ENCODE peak calls at places on chromosome 13, in ten cellular contexts. B is endothelial cell of umbilical vein, V is transverse colon, Q is esophagus muscularis mucosa, W is HL-60, Y is H1, S is HCT116, U is spleen, A is breast epithelium, L is suprapubic skin. J is an unnamed sample.

GRCh38 chr13:38830442-38831045 is 143.7 kb downstream of the FREM2 start:
- DNase-seq in Q (no peak), U (no peak), V (no peak), W (no peak), B (no peak), L (no peak), Y (no peak), S (no peak), A (no peak), J (no peak)

GRCh38 chr13:60351326-60351725 is 45.7 kb upstream of the TDRD3 start:
- DNase-seq in Y (no peak), U (no peak), L (no peak), A (no peak), Q (no peak), V (no peak), W (no peak), B (peak), S (no peak), J (no peak)

GRCh38 chr13:77810430-77810829 is 108.2 kb downstream of the EDNRB start:
- DNase-seq in S (peak), Q (no peak), Y (no peak), U (no peak), W (peak), A (no peak), V (no peak), B (peak), L (no peak), J (no peak)

GRCh38 chr13:33258437-33259193 is 26.9 kb downstream of the STARD13 start:
- DNase-seq in Q (no peak), V (no peak), S (no peak), L (no peak), W (no peak), Y (no peak), U (no peak), B (no peak), A (no peak), J (no peak)

GRCh38 chr13:79679334-79679733 is 198.4 kb downstream of the NDFIP2 start:
- DNase-seq in Q (no peak), W (peak), L (peak), U (no peak), B (peak), V (peak), A (peak), Y (peak), S (peak), J (peak)

GRCh38 chr13:33218020-33218419 is 67.5 kb downstream of the STARD13 start:
- DNase-seq in W (no peak), B (no peak), L (no peak), Q (peak), Y (no peak), A (no peak), V (no peak), S (peak), U (no peak), J (no peak)

GRCh38 chr13:42876810-42877550 is 95.6 kb downstream of the FAM216B start:
- DNase-seq in V (no peak), Q (no peak), B (no peak), U (no peak), W (no peak), L (no peak), S (no peak), Y (no peak), A (no peak), J (no peak)

GRCh38 chr13:43200736-43201135 is 177.3 kb downstream of the DNAJC15 start:
- DNase-seq in A (no peak), W (no peak), L (no peak), V (no peak), Y (no peak), B (no peak), Q (peak), S (no peak), U (no peak), J (no peak)

GRCh38 chr13:98532254-98532653 is 44.7 kb downstream of the STK24 start:
- DNase-seq in V (no peak), W (no peak), Y (no peak), L (no peak), S (no peak), B (no peak), U (no peak), A (no peak), Q (no peak), J (no peak)

GRCh38 chr13:29743229-29743786 is 107.1 kb downstream of the UBL3 start:
- DNase-seq in Q (peak), L (peak), W (no peak), A (peak), V (peak), Y (no peak), S (no peak), B (peak), U (no peak), J (no peak)

GRCh38 chr13:46622918-46623256 is 69.9 kb downstream of the LRCH1 start:
- DNase-seq in U (no peak), W (no peak), L (peak), B (no peak), Q (no peak), V (peak), A (peak), Y (no peak), S (no peak), J (peak)

GRCh38 chr13:50299546-50300249 is 284.5 kb downstream of the KCNRG start:
- DNase-seq in V (no peak), L (no peak), U (no peak), A (no peak), Y (no peak), Q (no peak), B (no peak), S (no peak), W (no peak), J (no peak)

GRCh38 chr13:46181799-46182490 is at the start of gene LCP1:
- DNase-seq in L (no peak), Q (no peak), S (no peak), Y (no peak), U (peak), V (peak), A (peak), B (no peak), W (peak), J (no peak)

GRCh38 chr13:20272571-20273171 is 40.6 kb upstream of the GJB6 start:
- DNase-seq in V (no peak), Y (no peak), Q (peak), U (no peak), A (no peak), W (no peak), B (no peak), L (no peak), S (no peak), J (no peak)

GRCh38 chr13:109790951-109791605 is 4.7 kb upstream of the IRS2 start:
- DNase-seq in W (peak), Q (peak), S (no peak), B (peak), Y (no peak), A (no peak), U (no peak), L (no peak), V (peak), J (no peak)

GRCh38 chr13:76289558-76289957 is 596.6 kb downstream of the KCTD12 start:
- DNase-seq in V (no peak), W (no peak), B (no peak), U (no peak), S (no peak), Y (no peak), Q (no peak), A (no peak), L (no peak), J (no peak)

GRCh38 chr13:25930655-25931054 is 121.2 kb downstream of the SHISA2 start:
- DNase-seq in Q (no peak), U (no peak), Y (no peak), A (no peak), S (no peak), W (no peak), V (no peak), B (no peak), L (no peak), J (no peak)

GRCh38 chr13:28161370-28161769 is 23.0 kb downstream of the PAN3 start:
- DNase-seq in Q (no peak), A (no peak), Y (no peak), B (peak), U (no peak), L (no peak), V (peak), S (no peak), W (no peak), J (no peak)

GRCh38 chr13:32391101-32391620 is 36.8 kb downstream of the N4BP2L1 start:
- DNase-seq in U (no peak), Q (no peak), S (no peak), A (no peak), W (no peak), V (no peak), B (no peak), Y (no peak), L (no peak), J (no peak)

GRCh38 chr13:77330009-77330471 is 3.1 kb upstream of the MYCBP2 start:
- DNase-seq in W (no peak), A (no peak), L (no peak), U (no peak), Q (no peak), Y (no peak), V (no peak), B (peak), S (no peak), J (no peak)

GRCh38 chr13:45518525-45519235 is 53.9 kb downstream of the COG3 start:
- DNase-seq in S (no peak), V (no peak), U (no peak), A (no peak), Y (no peak), Q (no peak), L (no peak), B (peak), W (no peak), J (no peak)

GRCh38 chr13:79776538-79776937 is 295.6 kb downstream of the NDFIP2 start:
- DNase-seq in A (no peak), U (no peak), V (peak), L (no peak), B (no peak), W (peak), Y (no peak), Q (no peak), S (no peak), J (no peak)

GRCh38 chr13:84136582-84136981 is 254.3 kb upstream of the SLITRK1 start:
- DNase-seq in L (no peak), Q (no peak), W (no peak), B (no peak), A (no peak), U (no peak), Y (no peak), S (no peak), V (no peak), J (no peak)

GRCh38 chr13:38350114-38350617 is 515 bp downstream of the UFM1 start:
- DNase-seq in Y (no peak), L (peak), V (peak), W (no peak), U (peak), Q (no peak), S (peak), B (no peak), A (peak), J (no peak)

GRCh38 chr13:26957163-26957562 is 196.6 kb upstream of the GPR12 start:
- DNase-seq in W (no peak), L (no peak), U (no peak), Y (no peak), Q (no peak), A (no peak), S (no peak), V (no peak), B (no peak), J (no peak)

GRCh38 chr13:27355894-27356293 is 68.5 kb upstream of the GTF3A start:
- DNase-seq in V (no peak), L (no peak), A (no peak), Q (no peak), B (no peak), W (no peak), Y (no peak), S (no peak), U (no peak), J (no peak)

DNA sequence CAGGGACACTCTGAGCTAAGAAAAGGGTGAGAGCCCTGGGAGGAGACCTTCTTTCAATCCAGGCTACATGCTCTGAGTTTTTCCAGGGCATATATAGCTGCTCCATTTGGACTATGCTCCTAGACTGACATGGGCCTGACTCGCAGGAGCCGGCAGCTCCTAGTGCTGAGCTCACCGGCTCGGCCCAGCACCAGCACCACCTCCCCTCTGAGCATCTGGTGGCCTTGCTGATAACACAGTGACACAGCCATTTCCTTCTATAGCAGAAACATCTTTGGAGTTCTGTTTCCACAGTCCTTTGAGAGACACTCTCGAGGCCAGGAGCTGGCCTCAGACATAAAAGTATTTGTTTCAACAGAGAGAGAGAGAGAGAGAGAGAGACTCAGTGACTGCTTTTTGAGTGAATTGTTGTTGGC is 184.9 kb downstream of the TM9SF2 start:
- DNase-seq in S (no peak), B (no peak), Y (no peak), V (peak), Q (no peak), U (no peak), L (no peak), A (no peak), W (no peak), J (no peak)
- H3K27ac ChIP-seq in S (no peak), B (no peak), Y (peak), V (peak), Q (no peak), U (no peak), L (no peak), A (no peak), W (no peak), J (no peak)

GRCh38 chr13:34914416-34914815 is 27.7 kb upstream of the NBEA start:
- DNase-seq in V (no peak), S (no peak), W (no peak), Y (peak), Q (no peak), A (no peak), U (no peak), B (no peak), L (no peak), J (no peak)
- H3K4me3 ChIP-seq in V (no peak), S (no peak), W (no peak), Y (no peak), Q (no peak), A (no peak), U (no peak), B (no peak), L (no peak), J (no peak)

DNA sequence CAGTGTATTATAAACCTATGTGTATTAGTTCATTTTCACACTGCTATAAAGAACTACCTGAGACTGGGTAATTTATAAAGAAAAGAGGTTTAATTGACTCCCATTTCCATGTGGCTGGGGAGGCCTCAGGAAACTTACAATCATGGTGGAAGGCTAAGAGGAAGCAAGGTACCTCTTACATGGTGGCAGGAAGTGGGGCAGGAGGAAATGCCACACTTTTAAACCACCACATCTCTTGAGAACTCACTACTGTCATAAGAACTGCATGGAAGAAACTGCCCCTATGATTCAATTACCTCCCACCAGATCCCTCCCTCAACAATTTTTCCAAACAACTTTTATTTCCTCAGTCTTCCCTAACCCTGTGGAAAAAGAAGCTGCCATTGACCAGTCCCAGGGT is 14.5 kb upstream of the TPP2 start:
- DNase-seq in B (no peak), Q (no peak), L (no peak), A (no peak), U (no peak), W (no peak), Y (no peak), S (no peak), V (no peak), J (no peak)
- TF ChIP-seq POLR2AphosphoS5 in B (no peak), Q (no peak), L (no peak), A (no peak), U (no peak), W (no peak), Y (no peak), S (no peak), V (no peak), J (no peak)

DNA sequence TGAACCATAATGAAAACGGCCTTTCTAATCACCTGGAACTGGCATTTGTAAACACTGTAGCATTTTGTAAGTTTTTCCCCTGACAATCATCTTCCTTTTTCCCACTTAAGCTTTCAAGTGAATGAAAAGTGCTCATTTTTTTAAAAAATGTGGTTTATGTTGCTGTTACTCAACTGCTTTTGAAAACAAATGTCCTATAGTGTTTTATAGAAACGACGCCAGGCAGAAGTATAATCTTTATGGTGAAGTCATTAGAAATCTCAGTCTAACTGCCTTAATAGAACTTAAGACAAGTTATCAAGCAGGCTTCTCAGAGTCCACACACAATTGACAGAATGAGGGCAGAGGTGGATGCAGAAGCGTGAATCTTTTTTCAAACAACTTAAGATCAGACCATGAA is 442.3 kb downstream of the KLF12 start:
- DNase-seq in L (no peak), U (no peak), A (no peak), B (no peak), V (no peak), S (no peak), W (no peak), Y (no peak), Q (no peak), J (no peak)
- H3K27ac ChIP-seq in L (no peak), U (no peak), A (no peak), B (no peak), V (no peak), S (no peak), W (no peak), Y (no peak), Q (no peak), J (no peak)

GRCh38 chr13:97221989-97222700 is at the start of gene MBNL2:
- DNase-seq in Y (peak), A (peak), B (peak), W (no peak), S (peak), L (peak), Q (peak), U (peak), V (peak), J (peak)

GRCh38 chr13:97222934-97223710 is 989 bp downstream of the MBNL2 start:
- DNase-seq in U (no peak), S (no peak), V (no peak), B (peak), Y (no peak), L (no peak), A (no peak), W (no peak), Q (no peak), J (peak)

GRCh38 chr13:97220151-97220900 is 1.8 kb upstream of the MBNL2 start:
- DNase-seq in S (no peak), Y (no peak), U (no peak), V (no peak), W (no peak), A (no peak), L (no peak), B (no peak), Q (no peak), J (no peak)

GRCh38 chr13:97221046-97221445 is 1.1 kb upstream of the MBNL2 start:
- DNase-seq in L (no peak), W (no peak), Y (no peak), V (no peak), A (no peak), Q (no peak), B (no peak), U (no peak), S (no peak), J (no peak)

DNA sequence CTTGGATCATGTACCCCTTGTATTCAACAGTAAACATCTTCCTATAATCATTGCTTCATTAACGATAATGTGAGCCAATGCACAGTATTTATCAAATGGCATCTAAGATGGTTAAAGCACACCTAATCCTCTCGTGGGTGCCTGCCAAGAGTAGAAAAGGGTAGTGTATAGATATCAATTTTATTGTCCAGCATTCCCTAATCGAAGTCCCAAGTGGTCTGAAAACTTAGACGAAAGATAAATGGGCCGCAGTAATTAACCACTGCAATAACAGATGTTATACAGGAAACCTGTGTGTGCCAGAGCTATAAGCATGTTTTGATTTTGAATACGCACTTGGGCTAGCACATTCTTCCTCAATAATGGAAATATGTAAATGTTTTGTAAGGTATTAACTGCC is 642 bp upstream of the MBNL2 start:
- DNase-seq in Q (no peak), S (no peak), A (no peak), B (no peak), V (no peak), U (no peak), L (no peak), W (no peak), Y (no peak), J (no peak)
- H3K4me3 ChIP-seq in Q (peak), S (no peak), A (peak), B (peak), V (no peak), U (peak), L (peak), W (no peak), Y (no peak), J (peak)

GRCh38 chr13:93670858-93671257 is 444.3 kb downstream of the GPC6 start:
- DNase-seq in Y (no peak), S (no peak), V (no peak), W (no peak), A (no peak), L (no peak), B (no peak), Q (no peak), U (no peak), J (no peak)
- TF ChIP-seq POLR2AphosphoS5 in Y (no peak), S (no peak), V (peak), W (no peak), A (no peak), L (no peak), B (no peak), Q (no peak), U (no peak), J (no peak)

DNA sequence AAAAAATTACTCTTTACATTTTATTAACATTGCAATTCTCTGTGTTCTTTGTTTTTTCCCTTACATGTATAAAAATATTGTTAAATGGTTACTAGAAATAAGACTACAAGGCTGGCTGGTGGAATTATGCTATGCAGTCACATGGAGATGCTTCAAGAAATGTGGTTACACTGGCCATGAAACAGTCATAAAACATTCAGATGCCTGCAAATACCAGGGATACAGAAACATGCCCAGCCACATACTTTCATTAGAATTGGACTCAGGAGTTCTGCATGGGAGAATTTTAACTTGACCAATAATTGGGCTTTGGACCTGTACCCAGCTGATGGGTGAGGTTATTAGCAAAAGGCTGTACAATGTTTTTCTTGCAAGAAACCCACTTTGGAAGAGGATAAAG is 1407.7 kb upstream of the SLC10A2 start:
- DNase-seq in B (no peak), V (no peak), A (no peak), L (no peak), W (no peak), S (no peak), Q (no peak), Y (no peak), U (no peak), J (no peak)
- H3K27ac ChIP-seq in B (no peak), V (no peak), A (no peak), L (no peak), W (no peak), S (no peak), Q (no peak), Y (no peak), U (no peak), J (no peak)

GRCh38 chr13:113724016-113724758 is 34.8 kb upstream of the TMEM255B start:
- DNase-seq in Q (no peak), B (no peak), A (no peak), L (peak), V (no peak), U (peak), Y (no peak), W (no peak), S (no peak), J (no peak)
- H3K4me3 ChIP-seq in Q (peak), B (no peak), A (peak), L (peak), V (no peak), U (no peak), Y (peak), W (no peak), S (no peak), J (no peak)

GRCh38 chr13:41059896-41060722 is 1.2 kb upstream of the WBP4 start:
- DNase-seq in A (peak), Y (peak), Q (peak), U (peak), L (peak), W (peak), V (peak), B (peak), S (peak), J (peak)
- TF ChIP-seq POLR2AphosphoS5 in A (peak), Y (peak), Q (peak), U (peak), L (no peak), W (peak), V (peak), B (peak), S (peak), J (peak)

J was measured in SK-N-MC.